ENCODE peak calls at places on chromosomes 16 and 17, in ten cellular contexts. One of them, this sample, is unnamed.

GRCh38 chr17:45270828-45271418 is 9.0 kb upstream of the SPATA32 start:
- DNase-seq in Peyer's patch: peak
- DNase-seq in AG09319: no peak
- DNase-seq in endodermal cell: peak
- DNase-seq in RWPE1: no peak
- DNase-seq in lower lobe of right lung: no peak
- DNase-seq in fibroblast of pulmonary artery: no peak
- DNase-seq in neural crest cell: peak
- DNase-seq in uterus: no peak
- DNase-seq in OCI-LY7: peak
- DNase-seq in this sample: peak

GRCh38 chr17:15456486-15456885 is 10.9 kb downstream of the CDRT4 start:
- DNase-seq in Peyer's patch: no peak
- DNase-seq in AG09319: no peak
- DNase-seq in endodermal cell: no peak
- DNase-seq in RWPE1: no peak
- DNase-seq in lower lobe of right lung: no peak
- DNase-seq in fibroblast of pulmonary artery: no peak
- DNase-seq in neural crest cell: no peak
- DNase-seq in uterus: no peak
- DNase-seq in OCI-LY7: no peak
- DNase-seq in this sample: no peak

GRCh38 chr16:49890876-49891275 is 35.0 kb upstream of the ZNF423 start:
- DNase-seq in Peyer's patch: no peak
- DNase-seq in AG09319: no peak
- DNase-seq in endodermal cell: peak
- DNase-seq in RWPE1: no peak
- DNase-seq in lower lobe of right lung: no peak
- DNase-seq in fibroblast of pulmonary artery: peak
- DNase-seq in neural crest cell: no peak
- DNase-seq in uterus: no peak
- DNase-seq in OCI-LY7: peak
- DNase-seq in this sample: peak

GRCh38 chr16:67356372-67356771 is 29.8 kb downstream of the LRRC36 start:
- DNase-seq in Peyer's patch: no peak
- DNase-seq in AG09319: no peak
- DNase-seq in endodermal cell: no peak
- DNase-seq in RWPE1: no peak
- DNase-seq in lower lobe of right lung: no peak
- DNase-seq in fibroblast of pulmonary artery: no peak
- DNase-seq in neural crest cell: no peak
- DNase-seq in uterus: no peak
- DNase-seq in OCI-LY7: no peak
- DNase-seq in this sample: no peak

GRCh38 chr17:77613627-77614026 is 344.9 kb upstream of the TNRC6C start:
- DNase-seq in Peyer's patch: no peak
- DNase-seq in AG09319: no peak
- DNase-seq in endodermal cell: peak
- DNase-seq in RWPE1: no peak
- DNase-seq in lower lobe of right lung: no peak
- DNase-seq in fibroblast of pulmonary artery: no peak
- DNase-seq in neural crest cell: no peak
- DNase-seq in uterus: no peak
- DNase-seq in OCI-LY7: no peak
- DNase-seq in this sample: no peak

GRCh38 chr17:43966276-43966675 is 12.5 kb upstream of the PYY start:
- DNase-seq in Peyer's patch: no peak
- DNase-seq in AG09319: no peak
- DNase-seq in endodermal cell: no peak
- DNase-seq in RWPE1: no peak
- DNase-seq in lower lobe of right lung: no peak
- DNase-seq in fibroblast of pulmonary artery: no peak
- DNase-seq in neural crest cell: no peak
- DNase-seq in uterus: no peak
- DNase-seq in OCI-LY7: no peak
- DNase-seq in this sample: no peak

GRCh38 chr17:1331708-1332107 is 52.2 kb downstream of the TRARG1 start:
- DNase-seq in Peyer's patch: no peak
- DNase-seq in AG09319: no peak
- DNase-seq in endodermal cell: no peak
- DNase-seq in RWPE1: no peak
- DNase-seq in lower lobe of right lung: peak
- DNase-seq in fibroblast of pulmonary artery: no peak
- DNase-seq in neural crest cell: no peak
- DNase-seq in uterus: no peak
- DNase-seq in OCI-LY7: no peak
- DNase-seq in this sample: peak

GRCh38 chr17:4074831-4075495 is 67.9 kb downstream of the ZZEF1 start:
- DNase-seq in Peyer's patch: no peak
- DNase-seq in AG09319: no peak
- DNase-seq in endodermal cell: peak
- DNase-seq in RWPE1: peak
- DNase-seq in lower lobe of right lung: no peak
- DNase-seq in fibroblast of pulmonary artery: peak
- DNase-seq in neural crest cell: no peak
- DNase-seq in uterus: no peak
- DNase-seq in OCI-LY7: peak
- DNase-seq in this sample: peak

GRCh38 chr17:16286947-16287562 is 66.2 kb downstream of the CENPV start:
- DNase-seq in Peyer's patch: peak
- DNase-seq in AG09319: no peak
- DNase-seq in endodermal cell: peak
- DNase-seq in RWPE1: no peak
- DNase-seq in lower lobe of right lung: no peak
- DNase-seq in fibroblast of pulmonary artery: peak
- DNase-seq in neural crest cell: no peak
- DNase-seq in uterus: peak
- DNase-seq in OCI-LY7: peak
- DNase-seq in this sample: no peak

GRCh38 chr17:6455321-6455705 is 11.1 kb downstream of the PIMREG start:
- DNase-seq in Peyer's patch: peak
- DNase-seq in AG09319: no peak
- DNase-seq in endodermal cell: no peak
- DNase-seq in RWPE1: no peak
- DNase-seq in lower lobe of right lung: peak
- DNase-seq in fibroblast of pulmonary artery: peak
- DNase-seq in neural crest cell: peak
- DNase-seq in uterus: no peak
- DNase-seq in OCI-LY7: peak
- DNase-seq in this sample: no peak

GRCh38 chr17:35345926-35346771 is 27.3 kb downstream of the SLFN11 start:
- DNase-seq in Peyer's patch: peak
- DNase-seq in AG09319: peak
- DNase-seq in endodermal cell: peak
- DNase-seq in RWPE1: no peak
- DNase-seq in lower lobe of right lung: peak
- DNase-seq in fibroblast of pulmonary artery: peak
- DNase-seq in neural crest cell: no peak
- DNase-seq in uterus: peak
- DNase-seq in OCI-LY7: no peak
- DNase-seq in this sample: peak

DNA sequence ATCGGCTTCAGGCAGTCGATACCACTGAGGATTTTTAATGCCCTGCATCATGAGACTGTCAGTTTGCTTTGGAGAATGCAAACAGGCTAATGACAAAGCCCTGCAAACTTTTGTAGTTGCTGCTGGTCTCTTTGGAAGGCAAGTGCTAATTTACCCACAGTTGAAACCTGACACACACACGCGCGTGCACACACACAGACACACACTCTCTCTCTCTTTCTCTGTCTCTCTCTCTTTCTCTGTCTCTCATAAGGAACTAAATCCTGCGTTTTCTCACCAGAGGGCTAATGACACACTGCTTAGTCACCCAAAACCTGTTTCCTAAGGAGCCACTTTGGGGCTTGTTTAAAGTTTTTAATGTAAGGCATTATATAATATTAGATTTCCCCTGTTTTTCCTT is 110.9 kb downstream of the WWOX start:
- DNase-seq in Peyer's patch: no peak
- DNase-seq in AG09319: no peak
- DNase-seq in endodermal cell: peak
- DNase-seq in RWPE1: peak
- DNase-seq in lower lobe of right lung: no peak
- DNase-seq in fibroblast of pulmonary artery: no peak
- DNase-seq in neural crest cell: no peak
- DNase-seq in uterus: no peak
- DNase-seq in OCI-LY7: no peak
- DNase-seq in this sample: no peak
- TF ChIP-seq CTCF in Peyer's patch: no peak
- TF ChIP-seq CTCF in AG09319: no peak
- TF ChIP-seq CTCF in endodermal cell: no peak
- TF ChIP-seq CTCF in RWPE1: no peak
- TF ChIP-seq CTCF in lower lobe of right lung: no peak
- TF ChIP-seq CTCF in fibroblast of pulmonary artery: no peak
- TF ChIP-seq CTCF in neural crest cell: no peak
- TF ChIP-seq CTCF in uterus: no peak
- TF ChIP-seq CTCF in OCI-LY7: no peak
- TF ChIP-seq CTCF in this sample: no peak

GRCh38 chr17:78824240-78824639 is 16.4 kb downstream of the USP36 start:
- DNase-seq in Peyer's patch: no peak
- DNase-seq in AG09319: no peak
- DNase-seq in endodermal cell: no peak
- DNase-seq in RWPE1: no peak
- DNase-seq in lower lobe of right lung: no peak
- DNase-seq in fibroblast of pulmonary artery: no peak
- DNase-seq in neural crest cell: no peak
- DNase-seq in uterus: no peak
- DNase-seq in OCI-LY7: no peak
- DNase-seq in this sample: no peak

GRCh38 chr17:78821961-78822360 is 18.7 kb downstream of the USP36 start:
- DNase-seq in Peyer's patch: no peak
- DNase-seq in AG09319: no peak
- DNase-seq in endodermal cell: no peak
- DNase-seq in RWPE1: no peak
- DNase-seq in lower lobe of right lung: peak
- DNase-seq in fibroblast of pulmonary artery: no peak
- DNase-seq in neural crest cell: no peak
- DNase-seq in uterus: no peak
- DNase-seq in OCI-LY7: no peak
- DNase-seq in this sample: no peak

GRCh38 chr17:78822552-78822951 is 18.1 kb downstream of the USP36 start:
- DNase-seq in Peyer's patch: no peak
- DNase-seq in AG09319: peak
- DNase-seq in endodermal cell: no peak
- DNase-seq in RWPE1: peak
- DNase-seq in lower lobe of right lung: peak
- DNase-seq in fibroblast of pulmonary artery: peak
- DNase-seq in neural crest cell: no peak
- DNase-seq in uterus: peak
- DNase-seq in OCI-LY7: no peak
- DNase-seq in this sample: no peak

GRCh38 chr17:78825696-78826095 is 14.9 kb downstream of the USP36 start:
- DNase-seq in Peyer's patch: no peak
- DNase-seq in AG09319: no peak
- DNase-seq in endodermal cell: no peak
- DNase-seq in RWPE1: no peak
- DNase-seq in lower lobe of right lung: no peak
- DNase-seq in fibroblast of pulmonary artery: no peak
- DNase-seq in neural crest cell: no peak
- DNase-seq in uterus: no peak
- DNase-seq in OCI-LY7: no peak
- DNase-seq in this sample: no peak

GRCh38 chr17:78823282-78824046 is 17.1 kb downstream of the USP36 start:
- DNase-seq in Peyer's patch: no peak
- DNase-seq in AG09319: no peak
- DNase-seq in endodermal cell: no peak
- DNase-seq in RWPE1: no peak
- DNase-seq in lower lobe of right lung: no peak
- DNase-seq in fibroblast of pulmonary artery: no peak
- DNase-seq in neural crest cell: no peak
- DNase-seq in uterus: no peak
- DNase-seq in OCI-LY7: no peak
- DNase-seq in this sample: no peak
- TF ChIP-seq CTCF in Peyer's patch: no peak
- TF ChIP-seq CTCF in AG09319: peak
- TF ChIP-seq CTCF in endodermal cell: peak
- TF ChIP-seq CTCF in RWPE1: no peak
- TF ChIP-seq CTCF in lower lobe of right lung: no peak
- TF ChIP-seq CTCF in fibroblast of pulmonary artery: no peak
- TF ChIP-seq CTCF in neural crest cell: peak
- TF ChIP-seq CTCF in uterus: no peak
- TF ChIP-seq CTCF in OCI-LY7: peak
- TF ChIP-seq CTCF in this sample: peak

GRCh38 chr17:50806141-50806643 is 29.2 kb upstream of the WFIKKN2 start:
- DNase-seq in Peyer's patch: no peak
- DNase-seq in AG09319: no peak
- DNase-seq in endodermal cell: peak
- DNase-seq in RWPE1: no peak
- DNase-seq in lower lobe of right lung: no peak
- DNase-seq in fibroblast of pulmonary artery: peak
- DNase-seq in neural crest cell: no peak
- DNase-seq in uterus: no peak
- DNase-seq in OCI-LY7: no peak
- DNase-seq in this sample: no peak
- TF ChIP-seq CTCF in Peyer's patch: no peak
- TF ChIP-seq CTCF in AG09319: no peak
- TF ChIP-seq CTCF in endodermal cell: peak
- TF ChIP-seq CTCF in RWPE1: no peak
- TF ChIP-seq CTCF in lower lobe of right lung: no peak
- TF ChIP-seq CTCF in fibroblast of pulmonary artery: no peak
- TF ChIP-seq CTCF in neural crest cell: no peak
- TF ChIP-seq CTCF in uterus: no peak
- TF ChIP-seq CTCF in OCI-LY7: peak
- TF ChIP-seq CTCF in this sample: peak

GRCh38 chr17:17693253-17693954 is 12.1 kb downstream of the RAI1 start:
- DNase-seq in Peyer's patch: no peak
- DNase-seq in AG09319: no peak
- DNase-seq in endodermal cell: peak
- DNase-seq in RWPE1: peak
- DNase-seq in lower lobe of right lung: peak
- DNase-seq in fibroblast of pulmonary artery: no peak
- DNase-seq in neural crest cell: peak
- DNase-seq in uterus: peak
- DNase-seq in OCI-LY7: no peak
- DNase-seq in this sample: no peak

GRCh38 chr17:17693955-17694228 is 12.6 kb downstream of the RAI1 start:
- DNase-seq in Peyer's patch: no peak
- DNase-seq in AG09319: no peak
- DNase-seq in endodermal cell: no peak
- DNase-seq in RWPE1: no peak
- DNase-seq in lower lobe of right lung: no peak
- DNase-seq in fibroblast of pulmonary artery: no peak
- DNase-seq in neural crest cell: no peak
- DNase-seq in uterus: no peak
- DNase-seq in OCI-LY7: no peak
- DNase-seq in this sample: no peak

GRCh38 chr17:17694229-17695081 is 13.2 kb downstream of the RAI1 start:
- DNase-seq in Peyer's patch: peak
- DNase-seq in AG09319: no peak
- DNase-seq in endodermal cell: peak
- DNase-seq in RWPE1: peak
- DNase-seq in lower lobe of right lung: peak
- DNase-seq in fibroblast of pulmonary artery: peak
- DNase-seq in neural crest cell: peak
- DNase-seq in uterus: peak
- DNase-seq in OCI-LY7: peak
- DNase-seq in this sample: peak

GRCh38 chr17:17691468-17692263 is 10.4 kb downstream of the RAI1 start:
- DNase-seq in Peyer's patch: peak
- DNase-seq in AG09319: no peak
- DNase-seq in endodermal cell: no peak
- DNase-seq in RWPE1: no peak
- DNase-seq in lower lobe of right lung: no peak
- DNase-seq in fibroblast of pulmonary artery: no peak
- DNase-seq in neural crest cell: no peak
- DNase-seq in uterus: no peak
- DNase-seq in OCI-LY7: peak
- DNase-seq in this sample: peak

GRCh38 chr17:17692353-17693252 is 11.3 kb downstream of the RAI1 start:
- DNase-seq in Peyer's patch: no peak
- DNase-seq in AG09319: no peak
- DNase-seq in endodermal cell: no peak
- DNase-seq in RWPE1: no peak
- DNase-seq in lower lobe of right lung: no peak
- DNase-seq in fibroblast of pulmonary artery: no peak
- DNase-seq in neural crest cell: no peak
- DNase-seq in uterus: no peak
- DNase-seq in OCI-LY7: no peak
- DNase-seq in this sample: no peak
- TF ChIP-seq CTCF in Peyer's patch: no peak
- TF ChIP-seq CTCF in AG09319: no peak
- TF ChIP-seq CTCF in endodermal cell: peak
- TF ChIP-seq CTCF in RWPE1: no peak
- TF ChIP-seq CTCF in lower lobe of right lung: no peak
- TF ChIP-seq CTCF in fibroblast of pulmonary artery: peak
- TF ChIP-seq CTCF in neural crest cell: no peak
- TF ChIP-seq CTCF in uterus: no peak
- TF ChIP-seq CTCF in OCI-LY7: no peak
- TF ChIP-seq CTCF in this sample: no peak